ENCODE peak calls at places on chromosomes 12 and 14, in seven cellular contexts. N, L, Q, R, H, E and G are unnamed samples.

GRCh38 chr12:79373896-79374499 is 316.8 kb downstream of the PAWR start:
- DNase-seq in Q (peak; percentile 38), N (no peak), L (no peak), E (no peak), R (peak; percentile 56), H (no peak), G (no peak)

GRCh38 chr14:100653409-100653808 is 66.2 kb upstream of the BEGAIN start:
- DNase-seq in N (peak; percentile 40), H (no peak), E (no peak), R (no peak), Q (no peak), L (no peak), G (no peak)

GRCh38 chr12:19382111-19382526 is 57.2 kb upstream of the AEBP2 start:
- DNase-seq in H (peak; percentile 3), Q (peak; percentile 84), E (no peak), L (no peak), N (peak; percentile 38), R (peak; percentile 82), G (no peak)

GRCh38 chr14:52265248-52265647 is 2.2 kb upstream of the PTGDR start:
- DNase-seq in E (no peak), Q (no peak), H (no peak), R (no peak), N (peak; percentile 32), L (no peak), G (peak; percentile 25)

GRCh38 chr12:120209851-120210250 is 8.9 kb upstream of the RPLP0 start:
- DNase-seq in N (no peak), Q (no peak), E (no peak), H (no peak), L (no peak), R (no peak), G (no peak)

GRCh38 chr12:51281202-51281924 is 11.1 kb upstream of the SMAGP start:
- DNase-seq in L (no peak), Q (peak; percentile 66), N (no peak), R (peak; percentile 74), E (no peak), H (no peak), G (no peak)

GRCh38 chr12:107749094-107749493 is 11.8 kb downstream of the PRDM4 start:
- DNase-seq in H (no peak), R (peak; percentile 68), E (no peak), L (no peak), Q (peak; percentile 5), N (no peak), G (no peak)

GRCh38 chr14:42642787-42643186 is 1036.1 kb downstream of the LRFN5 start:
- DNase-seq in R (no peak), N (no peak), Q (no peak), E (no peak), H (no peak), L (no peak), G (no peak)

DNA sequence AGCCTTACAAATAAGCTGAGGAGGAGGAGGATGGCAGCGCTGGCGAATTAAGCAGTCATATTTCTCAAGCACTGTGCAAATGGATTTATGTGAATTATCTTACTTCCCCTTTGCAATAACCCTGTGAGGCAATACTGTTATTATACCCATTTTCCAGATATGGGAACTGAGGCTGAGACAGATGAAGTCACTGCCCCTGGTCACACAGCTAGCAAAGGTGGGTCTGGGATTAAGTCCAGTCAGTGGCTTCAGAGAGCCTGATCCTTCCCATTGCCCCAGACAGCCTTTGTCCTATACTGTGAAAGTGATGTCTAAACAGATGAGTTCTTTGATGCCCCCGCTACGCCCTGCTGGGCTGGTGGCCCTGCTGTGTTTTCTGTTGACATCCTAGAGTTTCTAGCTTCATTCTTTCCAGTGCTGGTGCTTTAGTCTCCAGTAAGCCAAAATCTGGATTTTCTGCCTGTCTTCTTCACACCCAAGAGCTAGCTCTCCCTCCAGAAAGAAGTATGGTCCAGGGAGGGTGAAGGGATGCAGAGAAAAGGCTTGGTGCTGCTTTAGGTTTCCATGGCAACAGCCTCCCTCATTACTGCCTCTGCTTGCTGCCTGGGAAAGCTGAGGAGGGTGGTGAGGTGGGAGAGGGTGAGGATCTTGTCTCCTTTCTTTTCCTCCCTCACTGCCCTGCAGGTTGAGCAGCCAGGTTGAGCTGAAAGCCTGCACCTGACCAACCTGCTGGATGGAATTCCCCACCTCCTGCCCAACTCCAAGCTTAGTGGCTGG is 30.7 kb downstream of the TMEM63C start:
- DNase-seq in E (no peak), H (no peak), N (no peak), R (no peak), L (no peak), Q (no peak), G (no peak)
- H3K27me3 ChIP-seq in E (no peaks in the 10 kb centered on the region), H (peaks cover 6% of the 10 kb centered on the region), N (no peaks in the 10 kb centered on the region), R (peaks cover 22% of the 10 kb centered on the region), L (no peaks in the 10 kb centered on the region), Q (peaks cover 36% of the 10 kb centered on the region), G (no peaks in the 10 kb centered on the region)

GRCh38 chr14:96092936-96093335 is 53.8 kb downstream of the C14orf132 start:
- DNase-seq in L (no peak), R (no peak), H (no peak), E (no peak), N (no peak), Q (no peak), G (no peak)

GRCh38 chr14:96094211-96094610 is 55.0 kb downstream of the C14orf132 start:
- DNase-seq in L (no peak), R (no peak), N (no peak), E (no peak), H (no peak), Q (no peak), G (no peak)

GRCh38 chr14:96095581-96096476 is 56.7 kb downstream of the C14orf132 start:
- DNase-seq in R (peak; percentile 86), N (no peak), E (no peak), Q (peak; percentile 82), L (no peak), H (peak; percentile 64), G (no peak)

GRCh38 chr14:96095058-96095457 is 55.9 kb downstream of the C14orf132 start:
- DNase-seq in H (no peak), R (no peak), L (no peak), E (no peak), Q (no peak), N (no peak), G (no peak)

GRCh38 chr14:96094656-96095055 is 55.5 kb downstream of the C14orf132 start:
- DNase-seq in L (no peak), R (no peak), Q (no peak), N (no peak), H (no peak), E (no peak), G (no peak)
- H3K27me3 ChIP-seq in L (no peaks in the 10 kb centered on the region), R (no peaks in the 10 kb centered on the region), Q (no peaks in the 10 kb centered on the region), N (no peaks in the 10 kb centered on the region), H (no peaks in the 10 kb centered on the region), E (no peaks in the 10 kb centered on the region), G (no peaks in the 10 kb centered on the region)

GRCh38 chr14:64838656-64839055 is 41.1 kb downstream of the SPTB start:
- DNase-seq in L (no peak), N (no peak), H (no peak), E (no peak), R (no peak), Q (no peak), G (no peak)
- H3K27me3 ChIP-seq in L (no peaks in the 10 kb centered on the region), N (peaks cover 15% of the 10 kb centered on the region), H (peaks cover 15% of the 10 kb centered on the region), E (peaks cover 11% of the 10 kb centered on the region), R (peaks cover 73% of the 10 kb centered on the region), Q (no peaks in the 10 kb centered on the region), G (no peaks in the 10 kb centered on the region)

DNA sequence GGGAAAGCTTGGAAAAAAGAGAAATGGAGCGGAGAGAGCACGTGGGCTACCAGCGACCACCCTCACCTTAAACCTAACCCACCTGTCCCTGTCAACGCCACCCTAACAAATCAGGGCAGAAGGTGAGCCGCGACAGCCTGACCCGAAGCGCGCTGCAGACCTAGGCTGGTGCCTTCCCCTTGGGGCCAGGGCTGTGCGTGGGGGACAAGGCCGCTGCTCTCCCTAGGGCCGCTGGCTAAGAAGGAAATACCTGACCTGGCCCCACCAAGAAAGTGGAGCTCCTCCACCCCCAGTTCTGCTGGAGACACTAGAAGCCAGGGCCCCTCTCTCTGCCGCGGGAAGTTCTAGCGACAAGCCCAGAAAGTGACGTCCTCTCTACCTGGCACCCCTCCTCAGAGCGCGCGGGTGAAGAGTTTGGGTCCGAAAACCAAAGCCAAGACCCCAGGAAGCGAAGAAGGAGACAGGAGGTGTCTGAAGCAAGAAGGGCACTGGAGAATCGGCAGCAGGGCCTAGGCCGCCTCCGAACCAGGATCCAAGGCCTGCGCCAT is 7.5 kb downstream of the SIX1 start:
- DNase-seq in L (no peak), N (no peak), E (no peak), Q (no peak), H (no peak), R (no peak), G (no peak)
- H3K27me3 ChIP-seq in L (peaks cover 83% of the 10 kb centered on the region), N (peaks cover 61% of the 10 kb centered on the region), E (peaks cover 53% of the 10 kb centered on the region), Q (peaks cover 100% of the 10 kb centered on the region), H (peaks cover 97% of the 10 kb centered on the region), R (no peaks in the 10 kb centered on the region), G (peaks cover 81% of the 10 kb centered on the region)

GRCh38 chr12:14426792-14427191 is 61.3 kb downstream of the ATF7IP start:
- DNase-seq in H (no peak), L (no peak), N (no peak), E (no peak), R (no peak), Q (no peak), G (no peak)
- H3K27me3 ChIP-seq in H (no peaks in the 10 kb centered on the region), L (no peaks in the 10 kb centered on the region), N (no peaks in the 10 kb centered on the region), E (no peaks in the 10 kb centered on the region), R (no peaks in the 10 kb centered on the region), Q (no peaks in the 10 kb centered on the region), G (no peaks in the 10 kb centered on the region)

GRCh38 chr12:27973487-27973890 is 956 bp upstream of the PTHLH start:
- DNase-seq in Q (peak; percentile 36), R (peak; percentile 73), E (no peak), N (no peak), L (no peak), H (no peak), G (no peak)

GRCh38 chr12:27972721-27973120 is at the start of gene PTHLH:
- DNase-seq in N (no peak), L (no peak), E (no peak), R (peak; percentile 8), Q (no peak), H (no peak), G (no peak)

GRCh38 chr12:27974735-27975221 is 2.2 kb upstream of the PTHLH start:
- DNase-seq in L (no peak), E (no peak), N (no peak), H (no peak), R (no peak), Q (peak; percentile 14), G (no peak)

GRCh38 chr12:27979145-27979544 is 6.6 kb upstream of the PTHLH start:
- DNase-seq in L (no peak), Q (no peak), H (no peak), E (no peak), R (peak; percentile 63), N (no peak), G (no peak)

GRCh38 chr12:27975222-27976136 is 2.9 kb upstream of the PTHLH start:
- DNase-seq in H (no peak), Q (peak; percentile 79), R (peak; percentile 77), L (no peak), E (no peak), N (no peak), G (no peak)
- H3K27me3 ChIP-seq in H (peaks cover 23% of the 10 kb centered on the region), Q (peaks cover 99% of the 10 kb centered on the region), R (no peaks in the 10 kb centered on the region), L (peaks cover 35% of the 10 kb centered on the region), E (peaks cover 34% of the 10 kb centered on the region), N (peaks cover 38% of the 10 kb centered on the region), G (peaks cover 61% of the 10 kb centered on the region)

GRCh38 chr12:132189378-132190011 is 45.2 kb downstream of the NOC4L start:
- DNase-seq in Q (peak; percentile 94), H (peak; percentile 93), R (peak; percentile 92), N (peak; percentile 98), L (peak; percentile 96), E (peak; percentile 94), G (peak; percentile 85)
- H3K27me3 ChIP-seq in Q (peaks cover 21% of the 10 kb centered on the region), H (no peaks in the 10 kb centered on the region), R (peaks cover 14% of the 10 kb centered on the region), N (no peaks in the 10 kb centered on the region), L (no peaks in the 10 kb centered on the region), E (no peaks in the 10 kb centered on the region), G (peaks cover 23% of the 10 kb centered on the region)